ENCODE peak calls at places on chromosomes 12 and 14, in four cellular contexts. W, O, C and R are unnamed samples.

GRCh38 chr12:30548203-30548602 is 147.5 kb downstream of the IPO8 start:
- DNase-seq in O (no peak), C (no peak), W (no peak), R (peak; percentile 13)

GRCh38 chr14:21652209-21652808 is 1.3 kb upstream of the OR4E2 start:
- DNase-seq in W (no peak), C (no peak), O (no peak), R (no peak)

GRCh38 chr12:52370906-52371608 is 3.8 kb upstream of the KRT85 start:
- DNase-seq in C (no peak), W (peak; percentile 93), O (no peak), R (no peak)

GRCh38 chr12:67483871-67484554 is 164.5 kb upstream of the DYRK2 start:
- DNase-seq in W (no peak), O (peak; percentile 93), C (no peak), R (no peak)

GRCh38 chr12:30725739-30726138 is 29.0 kb downstream of the CAPRIN2 start:
- DNase-seq in C (no peak), W (no peak), O (peak; percentile 67), R (no peak)

GRCh38 chr14:40757376-40757775 is 849.3 kb upstream of the LRFN5 start:
- DNase-seq in C (no peak), W (no peak), O (no peak), R (no peak)

GRCh38 chr14:104556256-104557021 is 23.1 kb upstream of the C14orf180 start:
- DNase-seq in C (peak; percentile 4), W (no peak), O (no peak), R (no peak)

GRCh38 chr14:54048311-54048710 is 91.7 kb upstream of the BMP4 start:
- DNase-seq in C (no peak), O (no peak), W (no peak), R (no peak)

GRCh38 chr12:132558861-132559623 is 51.3 kb downstream of the LRCOL1 start:
- DNase-seq in W (no peak), C (no peak), O (no peak), R (no peak)

GRCh38 chr14:60723218-60724079 is 702 bp downstream of the SIX4 start:
- DNase-seq in W (peak; percentile 45), C (peak; percentile 59), O (peak; percentile 67), R (peak; percentile 67)

GRCh38 chr14:50943261-50943942 is 881 bp downstream of the PYGL start:
- DNase-seq in O (peak; percentile 68), W (peak; percentile 77), C (no peak), R (peak; percentile 89)

GRCh38 chr14:64937176-64937820 is 5.2 kb downstream of the GPX2 start:
- DNase-seq in W (no peak), C (no peak), O (no peak), R (no peak)

GRCh38 chr12:125161712-125162023 is 96.4 kb downstream of the AACS start:
- DNase-seq in O (no peak), C (no peak), W (no peak), R (no peak)

GRCh38 chr12:210277-211141 is 3.4 kb downstream of the SLC6A12 start:
- DNase-seq in C (no peak), W (no peak), O (no peak), R (no peak)

GRCh38 chr14:28058012-28058296 is 708.6 kb upstream of the FOXG1 start:
- DNase-seq in O (no peak), C (no peak), W (no peak), R (no peak)

GRCh38 chr14:77040995-77041744 is 12.7 kb upstream of the IRF2BPL start:
- DNase-seq in C (no peak), O (peak; percentile 50), W (peak; percentile 53), R (no peak)

GRCh38 chr14:103084021-103084919 is at the start of gene LBHD2:
- DNase-seq in C (peak; percentile 21), O (no peak), W (no peak), R (no peak)

GRCh38 chr14:69056389-69056788 is 77.3 kb upstream of the ACTN1 start:
- DNase-seq in O (no peak), C (peak; percentile 52), W (no peak), R (peak; percentile 72)

GRCh38 chr12:11576104-11576503 is 73.4 kb upstream of the ETV6 start:
- DNase-seq in O (peak; percentile 51), C (no peak), W (no peak), R (no peak)

GRCh38 chr14:98946995-98947394 is 325.0 kb downstream of the BCL11B start:
- DNase-seq in C (no peak), W (peak; percentile 55), O (no peak), R (no peak)
- H3K27me3 ChIP-seq in C (no peaks in the 10 kb centered on the region), W (peaks cover 3% of the 10 kb centered on the region), O (no peaks in the 10 kb centered on the region), R (no peaks in the 10 kb centered on the region)

GRCh38 chr14:80212025-80212402 is 710 bp upstream of the DIO2 start:
- DNase-seq in O (no peak), W (no peak), C (no peak), R (peak; percentile 34)
- H3K4me3 ChIP-seq in O (peak overlapping the region; percentile 46), W (peak overlapping the region; percentile 26), C (peak overlapping the region; percentile 2), R (no peak overlapping the region)

DNA sequence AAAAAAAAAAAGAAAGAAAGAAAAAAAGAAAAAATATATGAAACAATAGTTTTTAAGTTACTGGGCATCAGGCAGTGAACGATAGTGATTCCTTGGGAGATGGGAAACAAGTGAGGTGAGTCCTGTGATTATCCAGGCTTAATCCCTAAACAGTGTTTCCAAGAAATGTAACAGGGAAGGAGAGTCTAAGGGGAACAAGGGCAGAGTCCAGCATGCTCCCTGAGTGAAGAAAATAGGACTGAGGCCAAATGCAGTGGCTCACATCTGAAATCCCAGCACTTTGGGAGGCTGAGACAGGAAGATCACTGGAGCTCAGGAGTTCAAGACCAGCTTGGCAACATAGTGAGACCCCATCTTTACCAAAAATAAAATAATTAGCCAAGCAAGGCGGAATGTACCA is 40.7 kb downstream of the R3HDM2 start:
- DNase-seq in W (no peak), O (no peak), C (no peak), R (no peak)
- H3K36me3 ChIP-seq in W (peaks cover 31% of the 10 kb centered on the region), O (peaks cover 4% of the 10 kb centered on the region), C (peaks cover 14% of the 10 kb centered on the region), R (peaks cover 6% of the 10 kb centered on the region)

GRCh38 chr12:111792155-111792876 is 25.6 kb downstream of the ALDH2 start:
- DNase-seq in W (peak; percentile 73), O (no peak), C (peak; percentile 43), R (no peak)
- H3K27me3 ChIP-seq in W (no peaks in the 10 kb centered on the region), O (no peaks in the 10 kb centered on the region), C (no peaks in the 10 kb centered on the region), R (no peaks in the 10 kb centered on the region)

GRCh38 chr12:20342111-20342510 is 26.2 kb upstream of the PDE3A start:
- DNase-seq in C (no peak), W (no peak), O (no peak), R (no peak)

GRCh38 chr12:20350495-20350894 is 17.8 kb upstream of the PDE3A start:
- DNase-seq in O (peak; percentile 60), W (no peak), C (no peak), R (no peak)

DNA sequence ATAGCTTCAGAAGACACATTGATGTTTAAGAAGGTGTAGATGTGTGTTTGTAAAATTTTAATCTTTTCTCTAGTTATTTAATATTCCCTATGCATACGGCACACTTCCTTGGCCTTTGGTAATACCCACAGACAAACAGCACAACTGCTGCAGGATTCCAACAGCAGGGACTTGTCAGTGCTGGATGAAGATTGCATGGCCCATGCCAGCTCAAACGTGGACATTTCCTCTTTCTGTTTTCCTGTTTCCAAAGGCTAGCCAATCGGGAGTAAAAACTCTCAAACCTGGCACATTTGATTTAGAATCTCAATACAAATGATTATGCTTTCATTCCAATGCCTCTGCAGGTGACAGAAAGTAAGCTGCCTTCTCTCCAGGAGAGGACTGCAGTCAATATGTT is 22.5 kb upstream of the PDE3A start:
- DNase-seq in C (no peak), O (no peak), W (no peak), R (no peak)
- H3K4me3 ChIP-seq in C (no peak overlapping the region), O (no peak overlapping the region), W (no peak overlapping the region), R (no peak overlapping the region)

GRCh38 chr14:22769369-22769768 is 2.9 kb downstream of the OXA1L start:
- DNase-seq in O (no peak), W (no peak), C (no peak), R (no peak)

GRCh38 chr14:22770481-22771187 is 4.1 kb downstream of the OXA1L start:
- DNase-seq in C (no peak), O (no peak), W (no peak), R (no peak)

GRCh38 chr14:22767323-22767589 is 768 bp downstream of the OXA1L start:
- DNase-seq in C (no peak), O (no peak), W (no peak), R (no peak)

GRCh38 chr14:22766457-22767322 is at the start of gene OXA1L:
- DNase-seq in W (peak; percentile 97), C (peak; percentile 98), O (peak; percentile 98), R (peak; percentile 98)

GRCh38 chr14:22768947-22769346 is 2.5 kb downstream of the OXA1L start:
- DNase-seq in W (no peak), C (no peak), O (no peak), R (no peak)
- H3K36me3 ChIP-seq in W (peaks cover 58% of the 10 kb centered on the region), C (peaks cover 39% of the 10 kb centered on the region), O (peaks cover 38% of the 10 kb centered on the region), R (peaks cover 55% of the 10 kb centered on the region)

GRCh38 chr14:91891721-91892220 is 24.4 kb upstream of the TC2N start:
- DNase-seq in C (no peak), W (no peak), O (no peak), R (no peak)

GRCh38 chr14:91889477-91890211 is 22.3 kb upstream of the TC2N start:
- DNase-seq in O (no peak), C (no peak), W (no peak), R (no peak)

GRCh38 chr14:91890291-91890749 is 23.0 kb upstream of the TC2N start:
- DNase-seq in C (no peak), O (no peak), W (no peak), R (no peak)

GRCh38 chr14:91892918-91893527 is 25.7 kb upstream of the TC2N start:
- DNase-seq in W (no peak), O (peak; percentile 46), C (peak; percentile 43), R (peak; percentile 30)

GRCh38 chr14:91891081-91891480 is 23.7 kb upstream of the TC2N start:
- DNase-seq in O (no peak), C (no peak), W (no peak), R (no peak)
- H3K27me3 ChIP-seq in O (no peaks in the 10 kb centered on the region), C (peaks cover 5% of the 10 kb centered on the region), W (no peaks in the 10 kb centered on the region), R (no peaks in the 10 kb centered on the region)

GRCh38 chr12:48350249-48351021 is at the start of gene ZNF641:
- DNase-seq in W (peak; percentile 72), O (peak; percentile 81), C (peak; percentile 82), R (peak; percentile 85)

GRCh38 chr12:48352157-48352775 is 1.5 kb upstream of the ZNF641 start:
- DNase-seq in W (no peak), O (no peak), C (no peak), R (no peak)

GRCh38 chr12:48351022-48351708 is 446 bp upstream of the ZNF641 start:
- DNase-seq in O (peak; percentile 69), C (no peak), W (peak; percentile 77), R (peak; percentile 28)

DNA sequence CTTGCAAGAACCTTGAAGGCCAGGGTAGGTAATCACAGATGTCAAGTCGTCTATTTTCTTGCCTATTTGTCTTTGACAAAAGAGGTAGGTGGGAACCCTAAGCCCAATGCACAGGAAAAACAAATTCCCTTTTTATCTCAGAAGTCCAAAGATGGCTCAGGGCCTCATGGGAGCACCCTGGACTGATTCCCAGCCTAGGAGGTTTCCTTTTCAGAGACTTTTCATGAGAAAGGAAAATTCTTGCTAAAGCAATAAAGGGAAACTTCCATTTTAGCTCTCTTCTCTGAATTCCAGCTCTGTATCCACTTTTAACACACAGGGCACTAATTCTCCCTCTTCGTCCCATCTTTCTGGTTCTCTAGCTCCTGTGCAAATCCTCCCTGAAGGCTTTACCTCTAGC is 1.2 kb downstream of the ZNF641 start:
- DNase-seq in O (no peak), C (no peak), W (no peak), R (no peak)
- H3K4me3 ChIP-seq in O (peak overlapping the region; percentile 81), C (no peak overlapping the region), W (peak overlapping the region; percentile 85), R (no peak overlapping the region)